ENCODE peak calls at places on chromosomes 16 and 17, in nine cellular contexts. Y is mammary epithelial cell, S is HCT116, D is GM23248, Z is DND-41, F is IMR-90, N is fibroblast of lung, I is SK-N-MC, W is neural progenitor cell. R is an unnamed sample.

GRCh38 chr16:58801838-58802237 is 67.7 kb upstream of the GOT2 start:
- DNase-seq in Y (no peak), S (no peak), D (no peak), Z (no peak), F (no peak), N (no peak), I (no peak), W (no peak), R (no peak)

GRCh38 chr17:68320311-68320865 is 29.1 kb downstream of the ARSG start:
- DNase-seq in Y (peak), S (no peak), D (peak), Z (no peak), F (no peak), N (no peak), I (no peak), W (no peak), R (peak)

GRCh38 chr17:4691686-4692085 is 12.3 kb downstream of the PELP1 start:
- DNase-seq in Y (no peak), S (no peak), D (no peak), Z (no peak), F (peak), N (no peak), I (no peak), W (no peak), R (no peak)

GRCh38 chr16:74984194-74984669 is 691 bp downstream of the WDR59 start:
- DNase-seq in Y (peak), S (no peak), D (peak), Z (no peak), F (peak), N (peak), I (no peak), W (no peak), R (no peak)

GRCh38 chr16:56066617-56067016 is 124.7 kb upstream of the GNAO1 start:
- DNase-seq in Y (no peak), S (no peak), D (no peak), Z (no peak), F (no peak), N (no peak), I (no peak), W (no peak), R (no peak)

GRCh38 chr17:13743906-13744305 is 142.2 kb upstream of the HS3ST3A1 start:
- DNase-seq in Y (peak), S (no peak), D (no peak), Z (no peak), F (no peak), N (no peak), I (no peak), W (no peak), R (no peak)

GRCh38 chr16:79334127-79334526 is 266.4 kb downstream of the MAF start:
- DNase-seq in Y (no peak), S (no peak), D (no peak), Z (peak), F (no peak), N (no peak), I (no peak), W (peak), R (peak)

GRCh38 chr17:35313875-35314409 is 59.5 kb downstream of the SLFN11 start:
- DNase-seq in Y (no peak), S (no peak), D (peak), Z (no peak), F (no peak), N (no peak), I (no peak), W (no peak), R (no peak)

GRCh38 chr17:915416-916201 is 64.0 kb downstream of the NXN start:
- DNase-seq in Y (peak), S (no peak), D (no peak), Z (no peak), F (no peak), N (peak), I (peak), W (peak), R (no peak)

GRCh38 chr17:66714046-66715023 is 120.6 kb upstream of the CACNG5 start:
- DNase-seq in Y (no peak), S (no peak), D (no peak), Z (no peak), F (no peak), N (no peak), I (no peak), W (no peak), R (no peak)

GRCh38 chr17:18980682-18981384 is 23.7 kb downstream of the FAM83G start:
- DNase-seq in Y (no peak), S (no peak), D (peak), Z (no peak), F (peak), N (peak), I (no peak), W (peak), R (peak)
- H3K9ac ChIP-seq in Y (no peak), S (peak), D (peak), Z (no peak), F (no peak), N (no peak), I (no peak), W (no peak), R (no peak)

DNA sequence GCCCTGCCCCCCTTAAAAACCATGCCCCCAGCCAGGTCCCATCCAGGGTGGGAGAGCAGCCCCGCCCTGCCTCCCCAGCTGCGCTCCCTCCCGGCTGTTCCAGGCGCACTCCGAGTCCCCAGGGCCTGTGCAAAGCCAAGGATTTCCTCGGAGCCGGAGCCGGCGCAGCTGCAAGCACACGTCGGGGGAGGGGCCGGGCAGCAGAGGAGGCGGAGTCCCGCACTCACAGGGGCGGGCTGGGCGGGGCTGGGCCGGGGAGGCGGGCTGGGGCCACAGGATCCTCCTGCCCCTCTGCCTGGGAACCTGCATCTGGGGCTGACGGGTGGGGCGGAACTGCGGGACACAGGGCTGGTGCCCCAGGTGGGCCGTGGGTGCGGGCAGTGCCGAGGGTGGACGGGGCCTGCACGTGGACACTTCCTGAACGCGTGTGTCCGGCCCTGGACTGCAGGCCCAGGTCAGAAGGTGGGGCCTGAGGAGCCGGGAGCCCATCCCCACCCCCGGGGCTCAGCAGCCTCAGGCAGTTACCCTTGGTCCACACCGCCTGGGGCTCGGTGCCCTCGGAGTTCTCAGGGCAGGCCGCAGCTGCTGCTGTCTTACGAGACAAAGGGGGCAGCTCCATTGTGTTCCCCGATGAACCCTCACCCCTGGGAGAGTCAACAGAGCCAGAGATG is 24.0 kb upstream of the SSTR5 start:
- DNase-seq in Y (no peak), S (no peak), D (peak), Z (peak), F (peak), N (peak), I (no peak), W (peak), R (peak)
- H3K27ac ChIP-seq in Y (no peak), S (peak), D (no peak), Z (no peak), F (no peak), N (no peak), I (peak), W (no peak), R (no peak)

GRCh38 chr16:72932050-72932449 is 115.9 kb downstream of the ZFHX3 start:
- DNase-seq in Y (no peak), S (no peak), D (no peak), Z (no peak), F (peak), N (no peak), I (no peak), W (no peak), R (no peak)
- H3K9ac ChIP-seq in Y (no peak), S (no peak), D (peak), Z (no peak), F (no peak), N (peak), I (no peak), W (no peak), R (peak)

GRCh38 chr17:79006794-79007503 is 2.6 kb downstream of the CANT1 start:
- DNase-seq in Y (no peak), S (no peak), D (no peak), Z (no peak), F (no peak), N (no peak), I (no peak), W (no peak), R (peak)
- H3K27ac ChIP-seq in Y (no peak), S (no peak), D (no peak), Z (peak), F (no peak), N (no peak), I (no peak), W (no peak), R (no peak)

GRCh38 chr17:44916059-44916780 is 920 bp upstream of the GFAP start:
- DNase-seq in Y (no peak), S (no peak), D (no peak), Z (no peak), F (no peak), N (no peak), I (no peak), W (peak), R (no peak)
- H3K9ac ChIP-seq in Y (no peak), S (no peak), D (no peak), Z (no peak), F (no peak), N (no peak), I (no peak), W (no peak), R (no peak)

GRCh38 chr17:75589919-75590303 is 2.3 kb downstream of the MYO15B start:
- DNase-seq in Y (no peak), S (no peak), D (no peak), Z (no peak), F (no peak), N (no peak), I (no peak), W (no peak), R (no peak)

GRCh38 chr17:75590849-75591721 is 3.5 kb downstream of the MYO15B start:
- DNase-seq in Y (no peak), S (no peak), D (no peak), Z (no peak), F (no peak), N (no peak), I (no peak), W (no peak), R (peak)

GRCh38 chr17:75589017-75589918 is 1.7 kb downstream of the MYO15B start:
- DNase-seq in Y (peak), S (peak), D (peak), Z (peak), F (peak), N (peak), I (no peak), W (peak), R (peak)

GRCh38 chr17:75591722-75592302 is 4.2 kb downstream of the MYO15B start:
- DNase-seq in Y (no peak), S (no peak), D (no peak), Z (no peak), F (no peak), N (no peak), I (no peak), W (no peak), R (peak)

DNA sequence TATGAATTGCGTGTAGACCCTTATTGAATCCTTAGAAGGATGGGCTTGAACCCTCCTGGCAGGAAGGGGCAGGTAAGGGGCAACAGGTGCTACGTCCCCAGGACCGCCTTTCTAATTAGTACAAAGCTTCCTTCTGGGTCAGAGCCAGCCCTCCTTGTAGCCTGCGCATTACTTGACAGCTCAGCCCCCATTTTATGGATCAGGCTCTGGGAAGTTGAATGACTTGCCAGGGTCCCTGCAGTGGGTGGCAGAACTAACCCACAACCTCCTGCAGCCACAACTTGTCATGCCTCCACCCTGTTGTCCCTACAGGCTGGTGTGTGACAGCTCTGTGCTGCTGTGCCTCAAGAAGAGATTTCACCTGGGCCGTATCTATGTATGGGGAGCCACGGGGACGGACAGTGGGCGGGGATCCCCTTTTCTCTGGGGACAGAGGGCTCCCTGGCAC is 2.7 kb downstream of the MYO15B start:
- DNase-seq in Y (no peak), S (no peak), D (no peak), Z (no peak), F (no peak), N (no peak), I (no peak), W (no peak), R (no peak)
- H3K27ac ChIP-seq in Y (no peak), S (no peak), D (no peak), Z (no peak), F (no peak), N (no peak), I (no peak), W (no peak), R (no peak)

DNA sequence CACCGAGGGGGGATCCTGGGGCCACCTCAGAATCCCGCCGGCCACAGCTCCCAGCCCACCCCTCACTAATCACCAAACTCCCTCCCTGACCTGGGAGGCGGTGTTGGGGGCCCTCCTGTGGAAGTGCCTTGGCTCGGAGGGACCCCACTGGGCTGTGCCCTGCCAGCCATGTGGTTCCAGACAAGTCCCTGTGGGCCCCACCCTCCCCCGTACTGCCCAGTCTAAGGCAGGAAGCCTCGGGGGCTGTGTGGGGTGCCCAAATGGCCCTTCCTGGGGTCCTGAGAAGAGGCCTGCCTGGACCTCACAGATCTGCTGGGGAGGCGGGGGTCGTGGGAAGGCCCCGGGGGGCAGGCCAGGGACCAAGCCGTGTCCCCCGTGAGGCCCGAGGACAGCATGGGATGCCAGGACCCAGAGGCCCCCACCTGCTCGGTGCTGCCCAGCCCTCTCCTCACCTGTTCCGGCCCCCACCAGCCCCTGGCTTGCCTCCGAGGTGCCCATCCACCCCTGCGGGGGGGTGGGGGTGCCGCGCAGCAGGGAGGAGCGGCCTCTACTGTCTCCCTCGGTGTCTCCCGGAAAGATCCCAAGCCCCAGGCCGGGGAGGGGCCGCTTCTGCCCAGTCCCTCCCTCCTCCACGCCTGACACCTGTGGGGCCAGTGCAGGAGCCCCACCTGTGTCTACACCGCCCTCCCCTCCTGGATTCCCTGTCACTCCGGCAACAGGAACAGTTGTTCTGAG is 9.3 kb upstream of the KREMEN2 start:
- DNase-seq in Y (no peak), S (no peak), D (no peak), Z (no peak), F (no peak), N (no peak), I (no peak), W (no peak), R (peak)
- H3K9ac ChIP-seq in Y (no peak), S (no peak), D (no peak), Z (no peak), F (no peak), N (no peak), I (no peak), W (no peak), R (no peak)

DNA sequence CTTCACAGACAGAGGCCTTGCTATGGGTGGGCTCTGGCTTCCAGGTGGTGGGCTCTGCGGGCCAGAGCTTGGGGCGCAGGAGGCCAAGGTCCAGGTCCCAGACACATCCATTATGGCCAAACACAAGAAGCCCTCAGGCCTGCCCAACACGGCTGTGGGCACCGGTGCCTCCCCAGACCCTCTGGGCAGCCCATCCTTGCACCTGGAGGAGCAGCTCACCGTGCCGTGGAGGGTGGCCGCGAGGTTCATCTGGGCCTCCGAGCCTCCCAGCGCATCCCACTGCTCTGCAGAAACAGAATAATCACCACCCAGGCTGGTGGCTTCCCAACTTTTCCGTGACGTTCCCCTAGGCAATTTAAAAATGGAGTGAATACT is 55.8 kb downstream of the TBC1D16 start:
- DNase-seq in Y (no peak), S (no peak), D (no peak), Z (no peak), F (no peak), N (no peak), I (no peak), W (no peak), R (peak)
- H3K27ac ChIP-seq in Y (no peak), S (no peak), D (no peak), Z (no peak), F (no peak), N (no peak), I (peak), W (no peak), R (no peak)

R was measured in endodermal cell.